ENCODE peak calls at places on chromosome 22, in ten cellular contexts. Q, F, L, N, K, I, H, W, G and A are unnamed samples.
A peak's percentile ranks its signal among the peaks of the same experiment; 100 is the strongest.

GRCh38 chr22:36218648-36219047 is 17.0 kb upstream of the APOL4 start:
- DNase-seq in Q (no peak), F (no peak), L (no peak), N (no peak), K (no peak), I (no peak), H (no peak), W (no peak), G (no peak), A (no peak)

GRCh38 chr22:29203883-29204282 is 1.8 kb upstream of the EMID1 start:
- DNase-seq in Q (no peak), F (no peak), L (no peak), N (no peak), K (no peak), I (no peak), H (no peak), W (no peak), G (no peak), A (no peak)

GRCh38 chr22:46557736-46558480 is 20.5 kb upstream of the CELSR1 start:
- DNase-seq in Q (no peak), F (no peak), L (no peak), N (no peak), K (no peak), I (peak; percentile 20), H (no peak), W (peak; percentile 11), G (no peak), A (no peak)

GRCh38 chr22:40436460-40437431 is 66.4 kb downstream of the SGSM3 start:
- DNase-seq in Q (peak; percentile 20), F (no peak), L (peak; percentile 41), N (peak; percentile 79), K (no peak), I (no peak), H (peak; percentile 59), W (peak; percentile 14), G (peak; percentile 50), A (no peak)

GRCh38 chr22:33110562-33111163 is 52.5 kb upstream of the SYN3 start:
- DNase-seq in Q (no peak), F (no peak), L (no peak), N (no peak), K (no peak), I (no peak), H (no peak), W (no peak), G (no peak), A (no peak)

GRCh38 chr22:45645526-45646414 is 25.9 kb upstream of the ATXN10 start:
- DNase-seq in Q (peak; percentile 33), F (peak; percentile 14), L (peak; percentile 17), N (peak; percentile 48), K (peak; percentile 76), I (peak; percentile 72), H (peak; percentile 26), W (peak; percentile 27), G (peak; percentile 80), A (peak; percentile 61)

GRCh38 chr22:27413702-27414101 is 387.9 kb downstream of the MN1 start:
- DNase-seq in Q (no peak), F (no peak), L (no peak), N (no peak), K (no peak), I (no peak), H (no peak), W (no peak), G (no peak), A (no peak)

GRCh38 chr22:38148252-38148651 is 33.4 kb downstream of the PLA2G6 start:
- DNase-seq in Q (peak; percentile 5), F (no peak), L (no peak), N (peak; percentile 65), K (no peak), I (no peak), H (peak; percentile 57), W (no peak), G (no peak), A (no peak)

GRCh38 chr22:19693581-19693980 is 20.7 kb upstream of the SEPTIN5 start:
- DNase-seq in Q (no peak), F (no peak), L (no peak), N (no peak), K (no peak), I (no peak), H (no peak), W (no peak), G (no peak), A (no peak)

GRCh38 chr22:23067023-23067650 is 3.2 kb upstream of the GNAZ start:
- DNase-seq in Q (no peak), F (no peak), L (no peak), N (no peak), K (no peak), I (no peak), H (no peak), W (no peak), G (peak; percentile 14), A (no peak)

GRCh38 chr22:40758390-40758789 is 60.8 kb downstream of the SLC25A17 start:
- DNase-seq in Q (no peak), F (no peak), L (no peak), N (no peak), K (no peak), I (no peak), H (no peak), W (no peak), G (no peak), A (no peak)

GRCh38 chr22:40606306-40606705 is 30.2 kb downstream of the MRTFA start:
- DNase-seq in Q (no peak), F (no peak), L (no peak), N (no peak), K (no peak), I (no peak), H (no peak), W (no peak), G (no peak), A (no peak)

GRCh38 chr22:38755155-38755910 is 465 bp downstream of the SUN2 start:
- DNase-seq in Q (peak; percentile 66), F (peak; percentile 42), L (no peak), N (peak; percentile 69), K (peak; percentile 35), I (peak; percentile 95), H (peak; percentile 28), W (no peak), G (peak; percentile 67), A (peak; percentile 21)

GRCh38 chr22:19705181-19705934 is 8.9 kb upstream of the SEPTIN5 start:
- DNase-seq in Q (no peak), F (no peak), L (no peak), N (no peak), K (no peak), I (no peak), H (no peak), W (no peak), G (no peak), A (no peak)

GRCh38 chr22:26906464-26906863 is 249.1 kb downstream of the MIAT start:
- DNase-seq in Q (no peak), F (no peak), L (peak; percentile 39), N (no peak), K (no peak), I (no peak), H (no peak), W (peak; percentile 5), G (no peak), A (no peak)

GRCh38 chr22:39532215-39533071 is at the start of gene RPS19BP1:
- DNase-seq in Q (peak; percentile 100), F (peak; percentile 99), L (peak; percentile 98), N (peak; percentile 100), K (peak; percentile 99), I (peak; percentile 100), H (peak; percentile 99), W (peak; percentile 97), G (peak; percentile 94), A (peak; percentile 97)

GRCh38 chr22:49767355-49768062 is 60.2 kb downstream of the BRD1 start:
- DNase-seq in Q (peak; percentile 28), F (no peak), L (no peak), N (peak; percentile 62), K (no peak), I (no peak), H (peak; percentile 51), W (peak; percentile 25), G (peak; percentile 15), A (no peak)

GRCh38 chr22:17562906-17563870 is at the start of gene SLC25A18:
- DNase-seq in Q (no peak), F (no peak), L (no peak), N (peak; percentile 35), K (no peak), I (peak; percentile 59), H (no peak), W (no peak), G (no peak), A (no peak)

GRCh38 chr22:33467718-33468117 is 409.5 kb upstream of the SYN3 start:
- DNase-seq in Q (no peak), F (no peak), L (no peak), N (no peak), K (no peak), I (no peak), H (no peak), W (no peak), G (no peak), A (no peak)

GRCh38 chr22:31192513-31192912 is 19.6 kb upstream of the LIMK2 start:
- DNase-seq in Q (peak; percentile 49), F (no peak), L (no peak), N (peak; percentile 49), K (no peak), I (no peak), H (no peak), W (no peak), G (no peak), A (no peak)

GRCh38 chr22:25193548-25193947 is 6.1 kb upstream of the CRYBB3 start:
- DNase-seq in Q (no peak), F (no peak), L (no peak), N (no peak), K (no peak), I (no peak), H (no peak), W (no peak), G (no peak), A (no peak)

GRCh38 chr22:44898236-44898635 is 111.6 kb downstream of the PHF21B start:
- DNase-seq in Q (no peak), F (no peak), L (no peak), N (no peak), K (no peak), I (no peak), H (no peak), W (no peak), G (no peak), A (no peak)

GRCh38 chr22:39973656-39974055 is 13.5 kb downstream of the TMA7B start:
- DNase-seq in Q (no peak), F (no peak), L (no peak), N (no peak), K (no peak), I (no peak), H (no peak), W (no peak), G (no peak), A (no peak)

GRCh38 chr22:32836286-32836859 is 34.9 kb downstream of the TIMP3 start:
- DNase-seq in Q (peak; percentile 26), F (no peak), L (peak; percentile 16), N (peak; percentile 17), K (no peak), I (no peak), H (no peak), W (no peak), G (no peak), A (no peak)

GRCh38 chr22:26632422-26633155 is 10.8 kb downstream of the CRYBA4 start:
- DNase-seq in Q (no peak), F (no peak), L (no peak), N (no peak), K (no peak), I (peak; percentile 36), H (no peak), W (no peak), G (no peak), A (no peak)